ENCODE peak calls at places on chromosomes 3 and 15, in seven cellular contexts. B is MCF 10A, H is mesendoderm, X is C1 segment of cervical spinal cord, A is brain microvascular endothelial cell, R is dorsolateral prefrontal cortex, C is NT2/D1. E is an unnamed sample.

GRCh38 chr3:150174179-150174578 is 203.5 kb upstream of the PFN2 start:
- DNase-seq in B (no peak), H (no peak), X (no peak), A (no peak), R (no peak), C (no peak), E (no peak)

GRCh38 chr3:13863929-13864595 is 15.8 kb downstream of the WNT7A start:
- DNase-seq in B (no peak), H (no peak), X (no peak), A (no peak), R (no peak), C (no peak), E (peak)

GRCh38 chr3:75294124-75294523 is 370.0 kb upstream of the FRG2C start:
- DNase-seq in B (peak), H (peak), X (no peak), A (peak), R (peak), C (peak), E (no peak)

GRCh38 chr3:169914321-169914720 is 2.9 kb downstream of the SAMD7 start:
- DNase-seq in B (peak), H (no peak), X (no peak), A (peak), R (no peak), C (no peak), E (no peak)

GRCh38 chr3:11567516-11568467 is 75.9 kb downstream of the VGLL4 start:
- DNase-seq in B (peak), H (no peak), X (no peak), A (peak), R (no peak), C (no peak), E (no peak)

GRCh38 chr3:134822065-134822464 is 27.0 kb downstream of the EPHB1 start:
- DNase-seq in B (no peak), H (no peak), X (no peak), A (no peak), R (no peak), C (no peak), E (no peak)

GRCh38 chr15:76107169-76107568 is 47.4 kb downstream of the TMEM266 start:
- DNase-seq in B (peak), H (no peak), X (no peak), A (no peak), R (no peak), C (no peak), E (no peak)

GRCh38 chr15:74451322-74451721 is 9.6 kb downstream of the UBL7 start:
- DNase-seq in B (no peak), H (no peak), X (no peak), A (no peak), R (peak), C (no peak), E (no peak)

GRCh38 chr3:115861166-115861733 is 237.9 kb downstream of the GAP43 start:
- DNase-seq in B (no peak), H (no peak), X (no peak), A (no peak), R (no peak), C (no peak), E (no peak)

GRCh38 chr3:97967966-97968365 is 4.3 kb downstream of the RIOX2 start:
- DNase-seq in B (no peak), H (peak), X (no peak), A (no peak), R (no peak), C (no peak), E (no peak)

GRCh38 chr3:105401254-105401653 is 34.5 kb downstream of the ALCAM start:
- DNase-seq in B (no peak), H (no peak), X (no peak), A (no peak), R (no peak), C (no peak), E (no peak)

GRCh38 chr3:184145120-184145524 is 10.0 kb downstream of the EIF2B5 start:
- DNase-seq in B (peak), H (peak), X (peak), A (peak), R (peak), C (no peak), E (no peak)

GRCh38 chr3:107660316-107660976 is 137.7 kb downstream of the BBX start:
- DNase-seq in B (peak), H (no peak), X (peak), A (no peak), R (no peak), C (no peak), E (no peak)

GRCh38 chr3:40581166-40581565 is 56.4 kb downstream of the ZNF621 start:
- DNase-seq in B (peak), H (no peak), X (no peak), A (no peak), R (peak), C (no peak), E (no peak)

GRCh38 chr3:123409443-123410148 is 39.3 kb downstream of the ADCY5 start:
- DNase-seq in B (no peak), H (no peak), X (no peak), A (no peak), R (no peak), C (no peak), E (no peak)

GRCh38 chr15:69855601-69856000 is 242.1 kb downstream of the TLE3 start:
- DNase-seq in B (no peak), H (no peak), X (no peak), A (peak), R (no peak), C (no peak), E (no peak)

GRCh38 chr3:28726840-28727239 is 378.2 kb upstream of the AZI2 start:
- DNase-seq in B (peak), H (peak), X (peak), A (peak), R (peak), C (peak), E (no peak)

GRCh38 chr15:46127361-46127874 is 492.6 kb downstream of the SQOR start:
- DNase-seq in B (no peak), H (no peak), X (no peak), A (no peak), R (no peak), C (no peak), E (no peak)

GRCh38 chr3:69095636-69096035 is 10.9 kb downstream of the ARL6IP5 start:
- DNase-seq in B (no peak), H (no peak), X (no peak), A (no peak), R (no peak), C (no peak), E (no peak)

GRCh38 chr3:136819784-136820640 is 1.1 kb downstream of the SLC35G2 start:
- DNase-seq in B (peak), H (peak), X (peak), A (peak), R (peak), C (peak), E (peak)

GRCh38 chr15:25795061-25795460 is 68.1 kb downstream of the ATP10A start:
- DNase-seq in B (no peak), H (no peak), X (no peak), A (no peak), R (no peak), C (no peak), E (no peak)

GRCh38 chr3:111151438-111151837 is 79.8 kb downstream of the NECTIN3 start:
- DNase-seq in B (peak), H (peak), X (no peak), A (peak), R (no peak), C (peak), E (no peak)

GRCh38 chr15:34841220-34841841 is 46.0 kb upstream of the ACTC1 start:
- DNase-seq in B (no peak), H (no peak), X (no peak), A (no peak), R (no peak), C (no peak), E (no peak)

GRCh38 chr3:146747928-146748327 is 142.8 kb upstream of the PLSCR5 start:
- DNase-seq in B (peak), H (peak), X (peak), A (peak), R (no peak), C (no peak), E (no peak)

GRCh38 chr15:70492240-70493177 is 270.8 kb downstream of the UACA start:
- DNase-seq in B (peak), H (no peak), X (no peak), A (peak), R (peak), C (no peak), E (peak)

GRCh38 chr15:43056696-43057095 is 49.1 kb downstream of the UBR1 start:
- DNase-seq in B (no peak), H (no peak), X (no peak), A (no peak), R (no peak), C (no peak), E (no peak)

GRCh38 chr15:52529289-52529929 is 729 bp upstream of the MYO5A start:
- DNase-seq in B (no peak), H (peak), X (peak), A (peak), R (no peak), C (no peak), E (no peak)

GRCh38 chr3:14959358-14959943 is 12.1 kb downstream of the NR2C2 start:
- DNase-seq in B (no peak), H (no peak), X (no peak), A (no peak), R (no peak), C (no peak), E (no peak)

GRCh38 chr3:33438871-33439270 is 1.3 kb downstream of the UBP1 start:
- DNase-seq in B (peak), H (no peak), X (no peak), A (no peak), R (no peak), C (no peak), E (no peak)

GRCh38 chr15:68285243-68285980 is 7.9 kb downstream of the FEM1B start:
- DNase-seq in B (peak), H (no peak), X (no peak), A (no peak), R (no peak), C (no peak), E (no peak)